ENCODE peak calls at places on chromosomes 6 and 20, in ten cellular contexts. G is dorsolateral prefrontal cortex; V is CD8-positive, alpha-beta T cell; X is SJSA1; M is neural progenitor cell; J is AG04450; B is OCI-LY7; U is spleen; S is IMR-90; O is fibroblast of mammary gland. I is an unnamed sample.

GRCh38 chr20:53291548-53291947 is 302.1 kb downstream of the ZNF217 start:
- DNase-seq in G (no peak), V (no peak), X (no peak), M (peak; percentile 65), J (no peak), B (peak; percentile 30), U (no peak), S (no peak), O (no peak), I (no peak)

GRCh38 chr6:2355155-2355554 is 109.8 kb upstream of the GMDS start:
- DNase-seq in G (no peak), V (no peak), X (no peak), M (no peak), J (no peak), B (no peak), U (no peak), S (peak; percentile 14), O (no peak), I (no peak)

GRCh38 chr6:110856296-110856695 is 18.3 kb upstream of the AMD1 start:
- DNase-seq in G (no peak), V (no peak), X (no peak), M (no peak), J (no peak), B (no peak), U (no peak), S (no peak), O (peak; percentile 9), I (no peak)

GRCh38 chr6:146890172-146890571 is 291.4 kb downstream of the ADGB start:
- DNase-seq in G (no peak), V (no peak), X (no peak), M (no peak), J (no peak), B (no peak), U (no peak), S (no peak), O (no peak), I (no peak)

GRCh38 chr6:39239527-39240154 is 10.4 kb upstream of the KCNK5 start:
- DNase-seq in G (no peak), V (no peak), X (no peak), M (peak; percentile 47), J (no peak), B (no peak), U (peak; percentile 39), S (no peak), O (no peak), I (no peak)

GRCh38 chr6:119966484-119966883 is 616.9 kb upstream of the MAN1A1 start:
- DNase-seq in G (no peak), V (no peak), X (no peak), M (peak; percentile 39), J (no peak), B (peak; percentile 66), U (no peak), S (no peak), O (no peak), I (peak; percentile 11)

GRCh38 chr20:9180480-9181257 is 111.8 kb downstream of the PLCB4 start:
- DNase-seq in G (no peak), V (no peak), X (no peak), M (no peak), J (no peak), B (no peak), U (no peak), S (no peak), O (no peak), I (no peak)

GRCh38 chr20:47027042-47027441 is 132.4 kb downstream of the EYA2 start:
- DNase-seq in G (no peak), V (no peak), X (no peak), M (no peak), J (no peak), B (no peak), U (no peak), S (no peak), O (no peak), I (peak; percentile 42)

GRCh38 chr20:30921286-30922071 is 336.0 kb upstream of the DEFB115 start:
- DNase-seq in G (no peak), V (no peak), X (no peak), M (no peak), J (no peak), B (no peak), U (peak; percentile 49), S (no peak), O (no peak), I (no peak)

GRCh38 chr20:13220857-13221297 is at the start of gene ISM1:
- DNase-seq in G (peak; percentile 45), V (no peak), X (no peak), M (peak; percentile 60), J (no peak), B (no peak), U (peak; percentile 69), S (no peak), O (no peak), I (peak; percentile 23)

GRCh38 chr20:58682656-58683055 is 9.9 kb upstream of the NPEPL1 start:
- DNase-seq in G (no peak), V (no peak), X (no peak), M (no peak), J (no peak), B (no peak), U (no peak), S (peak; percentile 70), O (peak; percentile 39), I (peak; percentile 65)

GRCh38 chr6:18025591-18025990 is 38.2 kb upstream of the KIF13A start:
- DNase-seq in G (no peak), V (no peak), X (no peak), M (no peak), J (no peak), B (no peak), U (no peak), S (peak; percentile 32), O (peak; percentile 22), I (peak; percentile 49)

GRCh38 chr6:141463237-141463977 is 669.3 kb upstream of the GJE1 start:
- DNase-seq in G (no peak), V (no peak), X (no peak), M (no peak), J (no peak), B (no peak), U (no peak), S (peak; percentile 57), O (peak; percentile 88), I (no peak)
- H3K4me3 ChIP-seq in G (no peak overlapping the region), V (no peak overlapping the region), X (no peak overlapping the region), M (no peak overlapping the region), J (no peak overlapping the region), B (no peak overlapping the region), U (no peak overlapping the region), S (no peak overlapping the region), O (peak overlapping the region; percentile 18), I (no peak overlapping the region)

GRCh38 chr6:123794190-123794589 is 9.5 kb upstream of the NKAIN2 start:
- DNase-seq in G (no peak), V (no peak), X (no peak), M (no peak), J (no peak), B (no peak), U (no peak), S (no peak), O (no peak), I (no peak)

GRCh38 chr6:123794799-123795198 is 8.9 kb upstream of the NKAIN2 start:
- DNase-seq in G (no peak), V (no peak), X (no peak), M (no peak), J (no peak), B (no peak), U (no peak), S (no peak), O (no peak), I (no peak)
- H3K4me3 ChIP-seq in G (no peak overlapping the region), V (no peak overlapping the region), X (no peak overlapping the region), M (no peak overlapping the region), J (no peak overlapping the region), B (no peak overlapping the region), U (no peak overlapping the region), S (no peak overlapping the region), O (no peak overlapping the region), I (no peak overlapping the region)

GRCh38 chr20:17648782-17649730 is 33.0 kb downstream of the RRBP1 start:
- DNase-seq in G (peak; percentile 41), V (no peak), X (no peak), M (peak; percentile 62), J (no peak), B (peak; percentile 67), U (peak; percentile 82), S (no peak), O (no peak), I (peak; percentile 34)

GRCh38 chr20:17646901-17647301 is 35.1 kb downstream of the RRBP1 start:
- DNase-seq in G (peak; percentile 25), V (no peak), X (no peak), M (peak; percentile 33), J (no peak), B (peak; percentile 35), U (peak; percentile 25), S (no peak), O (no peak), I (no peak)

GRCh38 chr20:17648306-17648646 is 33.8 kb downstream of the RRBP1 start:
- DNase-seq in G (no peak), V (no peak), X (no peak), M (no peak), J (no peak), B (peak; percentile 77), U (peak; percentile 88), S (no peak), O (peak; percentile 45), I (no peak)

GRCh38 chr20:17646209-17646717 is 35.8 kb downstream of the RRBP1 start:
- DNase-seq in G (peak; percentile 26), V (no peak), X (no peak), M (no peak), J (no peak), B (no peak), U (peak; percentile 38), S (no peak), O (no peak), I (no peak)

DNA sequence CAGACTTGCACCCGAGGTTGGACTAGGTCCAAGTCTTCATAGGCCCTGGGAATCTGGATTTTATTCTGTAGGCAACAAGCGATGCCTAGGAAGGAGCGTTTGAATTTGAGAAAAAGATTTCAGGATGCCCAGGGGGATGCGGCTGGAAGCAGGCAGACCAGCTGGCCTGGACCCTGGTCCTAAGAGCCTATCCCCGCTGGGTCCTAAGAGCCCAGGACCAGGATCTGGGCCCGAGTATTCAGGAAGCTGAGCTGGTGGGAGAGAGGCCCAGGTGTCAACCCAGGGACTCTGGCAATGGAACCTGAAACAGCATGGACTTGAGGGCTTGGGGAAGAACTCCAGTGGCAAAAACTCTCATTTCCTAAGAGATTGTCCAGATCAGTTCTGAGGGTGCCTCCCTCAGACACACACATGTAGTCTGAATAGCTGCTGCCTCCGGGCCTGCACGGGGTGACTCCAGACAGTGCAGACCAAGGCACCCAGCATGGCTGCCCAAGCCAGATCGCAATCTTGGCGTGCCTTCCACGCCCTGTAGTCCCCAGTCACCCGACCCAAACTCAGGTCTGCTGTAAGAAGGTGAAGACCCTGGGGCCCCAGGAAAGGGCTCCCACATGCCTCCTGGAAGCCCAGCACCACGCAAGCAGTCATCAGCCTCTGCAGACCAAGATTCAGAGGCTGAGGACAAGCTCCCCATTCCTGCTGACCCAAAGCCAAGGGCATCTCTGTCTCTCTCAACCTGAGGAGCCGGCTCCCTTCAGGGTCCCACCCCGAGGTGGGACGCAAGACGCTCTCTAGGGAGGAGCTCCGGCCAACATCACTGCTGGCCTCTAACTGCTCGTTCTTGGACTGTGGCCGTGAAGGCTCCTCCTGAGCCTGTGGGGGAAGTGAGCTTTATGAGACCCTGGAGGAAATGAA is 34.4 kb downstream of the RRBP1 start:
- DNase-seq in G (peak; percentile 32), V (no peak), X (no peak), M (no peak), J (no peak), B (no peak), U (peak; percentile 67), S (no peak), O (no peak), I (no peak)
- H3K4me3 ChIP-seq in G (no peak overlapping the region), V (no peak overlapping the region), X (no peak overlapping the region), M (no peak overlapping the region), J (no peak overlapping the region), B (no peak overlapping the region), U (no peak overlapping the region), S (no peak overlapping the region), O (no peak overlapping the region), I (no peak overlapping the region)

GRCh38 chr20:23365390-23366165 is 3.6 kb downstream of the GZF1 start:
- DNase-seq in G (no peak), V (no peak), X (no peak), M (no peak), J (no peak), B (no peak), U (peak; percentile 85), S (no peak), O (no peak), I (no peak)
- H3K4me3 ChIP-seq in G (peak overlapping the region; percentile 13), V (no peak overlapping the region), X (no peak overlapping the region), M (no peak overlapping the region), J (no peak overlapping the region), B (no peak overlapping the region), U (no peak overlapping the region), S (no peak overlapping the region), O (no peak overlapping the region), I (no peak overlapping the region)